ENCODE peak calls at places on chromosomes 5 and 9, in four cellular contexts. Z, L, R and A are unnamed samples.

GRCh38 chr9:83198336-83198735 is 135.4 kb upstream of the RASEF start:
- DNase-seq in Z (no peak), L (no peak), R (no peak), A (no peak)

GRCh38 chr5:125698420-125698819 is 724.8 kb upstream of the GRAMD2B start:
- DNase-seq in Z (no peak), L (no peak), R (no peak), A (no peak)

GRCh38 chr5:64180661-64181343 is 15.2 kb downstream of the RNF180 start:
- DNase-seq in Z (no peak), L (no peak), R (no peak), A (no peak)

GRCh38 chr5:90056911-90057705 is 352.4 kb downstream of the CETN3 start:
- DNase-seq in Z (no peak), L (no peak), R (no peak), A (no peak)

GRCh38 chr5:73691301-73691700 is 65.3 kb downstream of the ARHGEF28 start:
- DNase-seq in Z (no peak), L (no peak), R (no peak), A (no peak)

GRCh38 chr9:127318651-127319167 is 54.1 kb downstream of the GARNL3 start:
- DNase-seq in Z (no peak), L (no peak), R (no peak), A (no peak)

GRCh38 chr9:37499297-37499696 is 13.5 kb downstream of the POLR1E start:
- DNase-seq in Z (no peak), L (no peak), R (no peak), A (no peak)

GRCh38 chr9:21890696-21891095 is 88.3 kb downstream of the MTAP start:
- DNase-seq in Z (no peak), L (no peak), R (no peak), A (no peak)

GRCh38 chr5:72829707-72830106 is 13.2 kb downstream of the TNPO1 start:
- DNase-seq in Z (no peak), L (no peak), R (no peak), A (no peak)

GRCh38 chr9:129343697-129344375 is 165.8 kb upstream of the IER5L start:
- DNase-seq in Z (peak; percentile 45), L (peak; percentile 88), R (peak; percentile 87), A (peak; percentile 70)

GRCh38 chr9:1454980-1455367 is 404.8 kb downstream of the DMRT2 start:
- DNase-seq in Z (no peak), L (no peak), R (no peak), A (no peak)

GRCh38 chr5:151156732-151157402 is 712 bp downstream of the ANXA6 start:
- DNase-seq in Z (no peak), L (no peak), R (peak; percentile 58), A (peak; percentile 33)

GRCh38 chr9:133532937-133533668 is 1.4 kb upstream of the ADAMTSL2 start:
- DNase-seq in Z (peak; percentile 84), L (peak; percentile 85), R (peak; percentile 89), A (peak; percentile 67)

GRCh38 chr5:68770566-68770965 is 323.2 kb upstream of the SLC30A5 start:
- DNase-seq in Z (no peak), L (no peak), R (no peak), A (no peak)
- H3K27me3 ChIP-seq in Z (no peaks in the 10 kb centered on the region), L (no peaks in the 10 kb centered on the region), R (no peaks in the 10 kb centered on the region), A (no peaks in the 10 kb centered on the region)

GRCh38 chr5:37837101-37838032 is 2.5 kb downstream of the GDNF start:
- DNase-seq in Z (peak; percentile 71), L (peak; percentile 85), R (peak; percentile 83), A (peak; percentile 81)

GRCh38 chr5:37836173-37837100 is 3.4 kb downstream of the GDNF start:
- DNase-seq in Z (no peak), L (no peak), R (no peak), A (no peak)

GRCh38 chr5:37839441-37840035 is 303 bp downstream of the GDNF start:
- DNase-seq in Z (no peak), L (no peak), R (no peak), A (peak; percentile 61)

GRCh38 chr5:37838933-37839341 is 904 bp downstream of the GDNF start:
- DNase-seq in Z (no peak), L (no peak), R (no peak), A (no peak)

DNA sequence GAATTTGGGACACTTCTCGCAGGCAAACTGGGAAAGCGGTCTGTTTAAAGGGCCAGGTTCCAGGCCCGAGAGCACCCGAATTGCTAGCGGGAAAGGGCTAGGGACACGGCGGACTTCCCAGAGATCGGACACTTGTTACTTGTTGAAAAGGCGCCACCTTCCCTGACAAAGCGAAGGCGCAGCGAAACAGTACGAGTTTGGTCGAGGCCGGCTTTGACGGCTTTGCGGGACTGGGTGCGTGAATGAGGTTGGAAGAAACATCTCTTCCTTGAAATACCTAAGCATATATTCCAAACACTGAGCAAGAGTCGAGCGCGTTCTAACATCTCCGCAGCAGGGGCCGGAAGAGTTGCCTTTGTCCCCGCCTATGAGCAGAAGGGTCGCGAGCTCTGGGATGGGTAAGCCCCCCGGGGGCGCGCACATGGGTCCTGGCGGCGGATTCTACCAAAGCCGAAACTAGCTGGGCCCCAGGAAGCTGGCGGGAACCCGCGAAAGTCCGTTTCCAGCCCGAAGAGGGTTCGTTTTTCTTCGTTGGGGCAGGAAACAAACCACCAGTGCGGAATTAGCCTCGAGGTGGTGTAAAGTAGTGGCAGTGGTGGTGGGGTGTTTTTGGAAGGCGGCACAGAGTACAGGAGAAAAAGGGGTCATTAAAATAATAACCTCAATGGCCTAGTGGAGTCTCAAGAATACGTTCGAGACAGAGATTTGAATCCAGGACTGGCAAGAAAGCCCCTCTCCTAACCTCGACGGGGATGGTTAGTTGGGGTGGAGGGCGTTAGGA is 1.5 kb downstream of the GDNF start:
- DNase-seq in Z (no peak), L (no peak), R (no peak), A (peak; percentile 35)
- TF ChIP-seq CTCF in Z (no peak), L (no peak), R (no peak), A (no peak)

GRCh38 chr5:10563132-10563939 is 534 bp upstream of the ANKRD33B start:
- DNase-seq in Z (peak; percentile 48), L (no peak), R (no peak), A (no peak)
- H3K27me3 ChIP-seq in Z (peaks cover 35% of the 10 kb centered on the region), L (no peaks in the 10 kb centered on the region), R (peaks cover 37% of the 10 kb centered on the region), A (no peaks in the 10 kb centered on the region)

GRCh38 chr5:39148983-39149534 is 70.3 kb downstream of the FYB1 start:
- DNase-seq in Z (no peak), L (no peak), R (no peak), A (no peak)
- TF ChIP-seq CTCF in Z (peak; percentile 9), L (no peak), R (peak; percentile 51), A (peak; percentile 37)

DNA sequence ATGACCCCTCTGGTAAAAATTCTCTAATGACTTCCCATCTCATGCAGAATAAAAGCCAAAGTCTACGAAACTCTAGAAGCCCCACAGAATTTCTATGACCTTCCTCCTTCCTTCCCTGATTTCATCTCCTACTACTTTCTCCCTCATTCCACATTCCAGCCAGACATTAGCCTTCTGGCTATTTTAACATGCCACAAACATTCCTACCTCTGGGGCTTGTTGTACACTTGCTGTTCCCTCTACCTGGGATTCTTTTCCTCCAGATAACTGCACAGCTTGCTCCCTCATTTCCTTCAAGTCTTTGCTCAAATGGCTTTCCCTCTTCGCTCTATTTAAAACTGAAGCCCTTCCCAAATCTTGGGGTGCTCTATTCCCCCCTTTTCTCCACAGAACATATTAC is 60.1 kb downstream of the FBXW11 start:
- DNase-seq in Z (no peak), L (no peak), R (no peak), A (no peak)
- H3K27me3 ChIP-seq in Z (no peaks in the 10 kb centered on the region), L (no peaks in the 10 kb centered on the region), R (no peaks in the 10 kb centered on the region), A (no peaks in the 10 kb centered on the region)

GRCh38 chr9:35380016-35380415 is 109.9 kb upstream of the RUSC2 start:
- DNase-seq in Z (no peak), L (no peak), R (no peak), A (no peak)

GRCh38 chr9:35380619-35381018 is 109.3 kb upstream of the RUSC2 start:
- DNase-seq in Z (no peak), L (no peak), R (no peak), A (no peak)

GRCh38 chr9:35385042-35385441 is 104.9 kb upstream of the RUSC2 start:
- DNase-seq in Z (no peak), L (no peak), R (no peak), A (peak; percentile 31)
- TF ChIP-seq CTCF in Z (no peak), L (peak; percentile 21), R (peak; percentile 29), A (peak; percentile 17)

DNA sequence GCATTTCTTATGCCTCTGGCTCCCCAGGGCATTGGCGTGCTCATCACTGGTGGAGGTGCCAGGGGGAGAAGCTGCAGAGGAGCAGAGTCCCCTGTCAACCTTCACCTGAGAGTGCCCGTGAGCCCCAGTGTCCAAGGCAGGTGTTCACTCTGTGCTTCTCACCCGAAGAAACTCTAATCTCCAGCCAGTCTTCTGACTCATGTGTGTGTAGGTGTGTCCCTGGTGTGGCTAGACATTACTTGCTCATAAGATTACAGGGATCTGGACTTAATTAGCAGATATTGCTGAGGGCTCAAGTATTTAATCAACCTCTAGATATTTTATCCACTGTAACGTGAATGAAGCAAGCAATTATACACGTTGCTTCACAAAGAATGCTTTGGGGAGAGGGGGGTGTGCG is 72.5 kb downstream of the MED10 start:
- DNase-seq in Z (no peak), L (no peak), R (no peak), A (no peak)
- H3K27me3 ChIP-seq in Z (no peaks in the 10 kb centered on the region), L (no peaks in the 10 kb centered on the region), R (no peaks in the 10 kb centered on the region), A (no peaks in the 10 kb centered on the region)

DNA sequence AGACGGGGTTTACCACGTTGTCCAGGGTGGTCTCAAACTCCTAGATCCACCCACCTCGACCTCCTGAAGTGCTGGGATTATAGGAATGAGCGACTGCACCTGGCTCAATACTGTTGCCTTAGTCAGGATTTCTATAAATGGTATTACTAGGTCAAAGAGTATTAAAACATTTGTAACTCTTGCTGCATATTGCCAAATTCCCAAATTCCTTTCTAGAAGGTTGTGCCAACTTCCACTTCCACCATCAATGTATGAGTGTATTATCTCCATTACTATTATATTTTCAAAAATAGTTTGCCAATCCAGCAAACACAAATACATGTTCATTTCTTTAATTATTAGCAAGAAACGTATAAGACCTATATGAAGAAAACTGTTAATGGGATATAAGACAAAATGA is 10.6 kb downstream of the PTGR1 start:
- DNase-seq in Z (no peak), L (no peak), R (no peak), A (no peak)
- TF ChIP-seq CTCF in Z (no peak), L (no peak), R (no peak), A (no peak)

GRCh38 chr9:122133984-122134535 is 25.5 kb downstream of the NDUFA8 start:
- DNase-seq in Z (no peak), L (no peak), R (peak; percentile 7), A (no peak)
- H3K27me3 ChIP-seq in Z (no peaks in the 10 kb centered on the region), L (no peaks in the 10 kb centered on the region), R (no peaks in the 10 kb centered on the region), A (no peaks in the 10 kb centered on the region)